ENCODE peak calls at places on chromosomes 1 and 21, in five cellular contexts. X is aorta; R is activated CD4-positive, alpha-beta T cell treated with anti-CD3 and anti-CD28 coated beads, Interleukin-2, amount 50 U/mL, for 24 hours; I is stimulated activated CD4-positive, alpha-beta T cell treated with anti-CD3 and anti-CD28 coated beads, Interleukin-4, amount 100 ng/mL, for 48 hours; Q is NCI-H1417 treated with DMSO at 0.1 percent for 48 hours. S is an unnamed sample.

GRCh38 chr1:25456502-25456901 is 25.8 kb downstream of the MACO1 start:
- DNase-seq in I (no peak), Q (no peak), R (no peak), X (no peak), S (no peak)

GRCh38 chr1:203644191-203644590 is 17.6 kb downstream of the ATP2B4 start:
- DNase-seq in R (no peak), X (no peak), I (no peak), Q (no peak), S (no peak)

GRCh38 chr1:12433323-12434053 is 184.5 kb downstream of the DHRS3 start:
- DNase-seq in I (no peak), R (no peak), X (peak; percentile 84), Q (no peak), S (no peak)

GRCh38 chr1:5865774-5866173 is 126.5 kb downstream of the NPHP4 start:
- DNase-seq in I (no peak), X (no peak), Q (no peak), R (no peak), S (no peak)

GRCh38 chr1:240092301-240093119 is 827 bp downstream of the FMN2 start:
- DNase-seq in X (peak; percentile 77), Q (no peak), R (no peak), I (no peak), S (peak; percentile 56)

GRCh38 chr1:153032677-153033308 is 1.8 kb downstream of the SPRR1B start:
- DNase-seq in I (no peak), R (no peak), X (no peak), Q (no peak), S (peak; percentile 8)

GRCh38 chr1:67748630-67749029 is 63.6 kb downstream of the GADD45A start:
- DNase-seq in Q (no peak), X (no peak), I (no peak), R (no peak), S (no peak)

GRCh38 chr1:24108334-24109165 is 3.4 kb downstream of the MYOM3 start:
- DNase-seq in I (no peak), X (no peak), Q (no peak), R (no peak), S (no peak)

GRCh38 chr1:52240592-52240991 is 98.7 kb downstream of the ZFYVE9 start:
- DNase-seq in I (no peak), X (no peak), Q (no peak), R (no peak), S (no peak)

GRCh38 chr1:64223329-64224151 is 20.1 kb downstream of the UBE2U start:
- DNase-seq in Q (no peak), I (no peak), X (no peak), R (no peak), S (no peak)

GRCh38 chr21:39006653-39007417 is 176.4 kb downstream of the PSMG1 start:
- DNase-seq in I (no peak), R (no peak), X (peak; percentile 92), Q (no peak), S (no peak)